ENCODE peak calls at places on chromosomes 16 and 17, in seven cellular contexts. L is kidney, M is endodermal cell, O is progenitor cell of endocrine pancreas, E is ovary, X is HL-60, F is endothelial cell of umbilical vein. D is an unnamed sample.
A peak's percentile ranks its signal among the peaks of the same experiment; 100 is the strongest.

GRCh38 chr16:83926726-83927397 is 26.2 kb upstream of the OSGIN1 start:
- DNase-seq in L (peak; percentile 89), M (peak; percentile 98), O (peak; percentile 90), E (peak; percentile 75), X (peak; percentile 47), F (peak; percentile 54), D (peak; percentile 90)

GRCh38 chr16:84593825-84594724 is 23.8 kb downstream of the COTL1 start:
- DNase-seq in L (no peak), M (no peak), O (no peak), E (peak; percentile 44), X (peak; percentile 98), F (no peak), D (peak; percentile 88)

GRCh38 chr17:46013502-46014165 is 14.6 kb downstream of the STH start:
- DNase-seq in L (peak; percentile 55), M (no peak), O (no peak), E (no peak), X (no peak), F (no peak), D (no peak)

GRCh38 chr16:17696696-17697095 is 225.9 kb upstream of the XYLT1 start:
- DNase-seq in L (no peak), M (no peak), O (no peak), E (no peak), X (no peak), F (no peak), D (no peak)

GRCh38 chr17:35069311-35069710 is 5.8 kb upstream of the RFFL start:
- DNase-seq in L (no peak), M (no peak), O (no peak), E (no peak), X (no peak), F (no peak), D (no peak)

GRCh38 chr17:40562841-40563370 is 2.4 kb downstream of the CCR7 start:
- DNase-seq in L (no peak), M (peak; percentile 54), O (no peak), E (no peak), X (no peak), F (no peak), D (no peak)

GRCh38 chr16:1470543-1471251 is 4.1 kb downstream of the CLCN7 start:
- DNase-seq in L (no peak), M (no peak), O (no peak), E (no peak), X (peak; percentile 86), F (peak; percentile 22), D (no peak)

GRCh38 chr17:79617304-79617703 is 6.5 kb upstream of the RBFOX3 start:
- DNase-seq in L (peak; percentile 15), M (peak; percentile 22), O (no peak), E (no peak), X (no peak), F (no peak), D (no peak)

GRCh38 chr17:73697872-73698271 is 53.6 kb upstream of the SDK2 start:
- DNase-seq in L (no peak), M (peak; percentile 86), O (no peak), E (no peak), X (peak; percentile 41), F (no peak), D (no peak)

GRCh38 chr17:61097786-61098185 is 301.9 kb upstream of the TBX2 start:
- DNase-seq in L (no peak), M (no peak), O (no peak), E (no peak), X (no peak), F (no peak), D (no peak)

GRCh38 chr16:24853830-24854229 is 8.1 kb downstream of the SLC5A11 start:
- DNase-seq in L (no peak), M (no peak), O (no peak), E (peak; percentile 49), X (no peak), F (peak; percentile 63), D (no peak)

GRCh38 chr17:15185625-15185991 is 79.5 kb downstream of the PMP22 start:
- DNase-seq in L (no peak), M (no peak), O (no peak), E (no peak), X (peak; percentile 77), F (no peak), D (no peak)

GRCh38 chr16:71722801-71723536 is 1.5 kb downstream of the PHLPP2 start:
- DNase-seq in L (peak; percentile 89), M (peak; percentile 94), O (peak; percentile 62), E (peak; percentile 74), X (peak; percentile 10), F (peak; percentile 71), D (peak; percentile 76)

GRCh38 chr17:55496094-55496881 is 15.0 kb downstream of the SMIM36 start:
- DNase-seq in L (no peak), M (no peak), O (no peak), E (no peak), X (peak; percentile 65), F (no peak), D (peak; percentile 25)

GRCh38 chr17:59154721-59155438 is at the start of gene SKA2:
- DNase-seq in L (peak; percentile 99), M (peak; percentile 100), O (peak; percentile 98), E (peak; percentile 94), X (no peak), F (no peak), D (peak; percentile 89)

GRCh38 chr17:63550816-63551639 is 751 bp downstream of the DCAF7 start:
- DNase-seq in L (no peak), M (peak; percentile 83), O (no peak), E (no peak), X (no peak), F (peak; percentile 59), D (peak; percentile 37)

GRCh38 chr17:69492410-69493071 is 78.0 kb downstream of the MAP2K6 start:
- DNase-seq in L (no peak), M (peak; percentile 91), O (no peak), E (no peak), X (no peak), F (no peak), D (no peak)

GRCh38 chr17:19249681-19250080 is 12.5 kb downstream of the EPN2 start:
- DNase-seq in L (no peak), M (no peak), O (no peak), E (no peak), X (no peak), F (peak; percentile 75), D (no peak)

GRCh38 chr17:42329025-42329976 is 41.0 kb downstream of the STAT5A start:
- DNase-seq in L (no peak), M (peak; percentile 85), O (no peak), E (no peak), X (no peak), F (peak; percentile 69), D (no peak)

GRCh38 chr17:5272313-5272712 is 9.8 kb upstream of the RABEP1 start:
- DNase-seq in L (no peak), M (peak; percentile 24), O (no peak), E (no peak), X (no peak), F (no peak), D (no peak)

GRCh38 chr17:55120651-55121050 is 144.1 kb upstream of the HLF start:
- DNase-seq in L (no peak), M (no peak), O (no peak), E (no peak), X (no peak), F (no peak), D (no peak)

GRCh38 chr16:75491876-75492275 is 3.4 kb downstream of the CHST6 start:
- DNase-seq in L (no peak), M (peak; percentile 76), O (no peak), E (no peak), X (no peak), F (no peak), D (no peak)
- TF ChIP-seq CTCF in L (no peak), M (peak; percentile 61), O (no peak), E (no peak), X (no peak), F (no peak), D (peak; percentile 3)

GRCh38 chr16:76535-77272 is 1.3 kb upstream of the MPG start:
- DNase-seq in L (peak; percentile 89), M (peak; percentile 72), O (no peak), E (peak; percentile 85), X (peak; percentile 46), F (peak; percentile 75), D (peak; percentile 63)
- TF ChIP-seq CTCF in L (no peak), M (no peak), O (no peak), E (no peak), X (no peak), F (no peak), D (no peak)

DNA sequence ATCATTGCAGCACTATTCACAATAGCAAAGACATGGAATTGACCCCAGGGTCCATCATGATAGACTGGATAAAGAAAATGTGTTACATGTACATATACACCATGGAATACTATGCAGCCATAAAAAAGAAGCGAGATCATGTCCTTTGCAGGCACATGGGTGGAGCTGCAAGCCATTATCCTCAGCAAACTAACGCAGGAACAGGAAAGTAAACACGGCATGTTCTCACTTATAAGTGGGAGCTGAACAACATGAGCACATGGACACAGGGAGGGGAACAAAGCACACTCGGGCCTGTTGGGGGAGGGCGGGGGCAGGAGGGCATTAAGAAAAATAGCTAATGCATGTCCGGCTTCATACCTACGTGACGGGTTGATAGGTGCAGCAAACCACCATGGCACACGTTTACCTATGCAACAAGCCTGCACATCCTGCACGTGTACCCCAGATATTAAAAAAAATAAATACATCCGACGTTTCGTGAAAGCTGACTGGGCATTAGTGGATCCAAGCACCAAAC is 28.9 kb downstream of the ZNF778 start:
- DNase-seq in L (no peak), M (no peak), O (no peak), E (no peak), X (no peak), F (no peak), D (no peak)
- TF ChIP-seq CTCF in L (peak; percentile 21), M (no peak), O (no peak), E (no peak), X (no peak), F (no peak), D (no peak)

GRCh38 chr17:8221663-8222379 is 11.4 kb upstream of the AURKB start:
- DNase-seq in L (peak; percentile 93), M (peak; percentile 99), O (peak; percentile 81), E (peak; percentile 89), X (peak; percentile 67), F (peak; percentile 94), D (peak; percentile 74)

GRCh38 chr17:8224891-8225812 is 14.8 kb upstream of the AURKB start:
- DNase-seq in L (peak; percentile 60), M (no peak), O (no peak), E (no peak), X (no peak), F (no peak), D (no peak)

GRCh38 chr17:8222630-8223355 is 12.4 kb upstream of the AURKB start:
- DNase-seq in L (peak; percentile 98), M (peak; percentile 99), O (peak; percentile 89), E (peak; percentile 97), X (peak; percentile 88), F (peak; percentile 95), D (peak; percentile 81)

GRCh38 chr17:8222380-8222629 is 11.9 kb upstream of the AURKB start:
- DNase-seq in L (no peak), M (peak; percentile 96), O (no peak), E (no peak), X (no peak), F (no peak), D (no peak)

DNA sequence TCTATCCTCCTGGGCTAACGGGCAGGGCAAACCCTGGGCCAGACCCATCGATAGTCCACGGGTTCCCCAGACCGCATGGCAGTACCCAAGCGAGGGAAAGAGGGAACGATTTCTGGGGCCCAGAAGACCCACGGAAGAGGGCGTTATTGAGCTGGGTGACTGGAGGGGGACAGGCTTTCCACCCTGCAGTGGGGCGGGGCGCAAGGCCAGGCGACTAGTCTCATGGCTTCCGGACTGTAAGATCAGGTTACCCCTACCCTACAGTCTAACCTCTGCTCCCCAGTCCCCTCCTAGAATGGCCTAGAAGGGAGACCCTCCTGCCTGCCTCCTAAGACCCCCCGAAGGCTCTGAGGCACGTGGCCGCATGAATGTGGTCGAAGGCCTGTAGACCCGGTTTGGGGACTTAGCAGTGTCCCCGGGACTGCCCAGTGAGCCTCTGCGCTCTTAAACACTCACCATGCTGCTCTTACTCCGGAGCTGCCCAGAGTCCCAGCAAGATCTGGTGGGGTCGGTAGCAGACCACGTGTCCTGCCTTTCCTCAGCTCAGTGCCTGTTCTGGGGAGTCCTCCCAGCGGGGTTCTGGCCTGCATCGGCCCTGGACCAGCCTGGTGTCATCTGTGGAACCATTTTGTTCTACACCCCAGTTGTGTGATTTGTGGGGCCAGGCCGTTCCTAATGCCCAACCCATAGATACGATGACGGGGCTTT is 13.1 kb upstream of the AURKB start:
- DNase-seq in L (peak; percentile 93), M (peak; percentile 92), O (peak; percentile 36), E (peak; percentile 77), X (peak; percentile 69), F (no peak), D (peak; percentile 66)
- TF ChIP-seq CTCF in L (no peak), M (peak; percentile 34), O (peak; percentile 20), E (no peak), X (no peak), F (no peak), D (peak; percentile 43)

D was measured in GM13976.